ENCODE peak calls at places on chromosomes 11 and 22, in six cellular contexts. Z is transverse colon, N is PC-9, D is endodermal cell, K is Karpas-422, W is ovary. E is an unnamed sample.

GRCh38 chr22:43114958-43115357 is 4.4 kb downstream of the BIK start:
- DNase-seq in Z (peak), N (no peak), D (no peak), K (no peak), W (no peak), E (no peak)

GRCh38 chr11:75324740-75325139 is 26.7 kb downstream of the ARRB1 start:
- DNase-seq in Z (no peak), N (no peak), D (no peak), K (no peak), W (no peak), E (no peak)

GRCh38 chr22:50705219-50705691 is 32.6 kb downstream of the SHANK3 start:
- DNase-seq in Z (no peak), N (no peak), D (peak), K (no peak), W (peak), E (peak)

GRCh38 chr11:28619870-28620540 is 511.8 kb downstream of the METTL15 start:
- DNase-seq in Z (no peak), N (peak), D (no peak), K (no peak), W (no peak), E (no peak)

GRCh38 chr11:125971618-125972017 is 25.8 kb downstream of the VSIG10L2 start:
- DNase-seq in Z (no peak), N (no peak), D (no peak), K (no peak), W (no peak), E (no peak)

GRCh38 chr11:82927264-82927880 is 25.8 kb downstream of the DDIAS start:
- DNase-seq in Z (no peak), N (peak), D (no peak), K (peak), W (no peak), E (no peak)

GRCh38 chr11:113685650-113686349 is 20.3 kb downstream of the TMPRSS5 start:
- DNase-seq in Z (no peak), N (no peak), D (no peak), K (peak), W (no peak), E (no peak)

GRCh38 chr11:1896468-1896867 is 4.8 kb upstream of the PRR33 start:
- DNase-seq in Z (no peak), N (no peak), D (no peak), K (no peak), W (no peak), E (no peak)

GRCh38 chr22:46297151-46297819 is 615 bp downstream of the GTSE1 start:
- DNase-seq in Z (no peak), N (no peak), D (peak), K (peak), W (peak), E (no peak)

GRCh38 chr22:35023692-35024363 is 42.1 kb upstream of the ISX start:
- DNase-seq in Z (peak), N (peak), D (peak), K (peak), W (peak), E (peak)

GRCh38 chr11:67375320-67376021 is 2.1 kb upstream of the CLCF1 start:
- DNase-seq in Z (no peak), N (no peak), D (peak), K (no peak), W (no peak), E (no peak)

GRCh38 chr11:102110761-102111010 is 439 bp downstream of the YAP1 start:
- DNase-seq in Z (no peak), N (no peak), D (no peak), K (no peak), W (no peak), E (peak)

GRCh38 chr11:60874421-60875365 is 7.4 kb downstream of the ZP1 start:
- DNase-seq in Z (no peak), N (peak), D (peak), K (no peak), W (no peak), E (no peak)

GRCh38 chr11:3058753-3059664 is 1.8 kb upstream of the CARS1 start:
- DNase-seq in Z (no peak), N (peak), D (peak), K (no peak), W (no peak), E (no peak)

DNA sequence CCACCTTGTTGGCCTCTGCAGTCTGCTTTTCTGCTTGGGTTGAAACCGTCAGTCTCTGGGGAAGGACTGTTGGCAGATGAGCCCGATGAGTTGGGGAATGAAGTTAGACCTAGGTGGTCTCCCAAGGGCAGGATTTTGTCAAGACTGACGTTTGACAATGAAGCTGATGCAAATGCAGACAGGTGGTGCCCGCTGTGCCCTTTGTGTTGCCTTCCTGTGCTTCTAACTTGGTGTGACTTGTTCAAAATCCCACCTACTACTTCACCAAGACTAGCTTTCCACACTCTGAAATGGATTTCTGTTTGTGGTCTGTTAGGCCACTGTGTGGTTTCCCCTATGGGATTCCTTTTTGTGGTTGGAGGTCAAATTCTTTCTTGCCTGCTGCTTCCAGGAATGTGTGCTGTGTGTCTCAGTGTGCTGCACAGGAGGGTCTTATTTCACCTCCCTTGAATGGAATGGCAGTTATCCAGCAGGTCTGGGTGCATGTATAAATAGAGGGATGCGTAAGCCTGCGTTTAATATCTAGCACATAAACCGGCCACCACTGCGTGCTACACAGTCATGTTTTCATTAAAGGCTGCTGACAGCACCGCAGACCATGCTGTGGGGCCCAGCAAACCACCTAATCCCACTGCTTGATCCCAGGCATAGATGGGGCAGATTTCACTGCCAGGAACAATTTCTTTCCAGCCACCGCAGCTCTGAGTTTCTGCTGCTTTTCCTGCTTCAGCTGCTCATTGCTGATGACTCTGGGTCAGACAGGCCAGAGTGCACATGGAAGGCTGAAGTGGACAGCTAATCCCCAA is 44.8 kb downstream of the ADAMTS8 start:
- DNase-seq in Z (no peak), N (peak), D (peak), K (no peak), W (no peak), E (no peak)
- H3K27ac ChIP-seq in Z (no peak), N (no peak), D (peak), K (no peak), W (no peak), E (no peak)

GRCh38 chr11:117009905-117010605 is 88.2 kb downstream of the SIK3 start:
- DNase-seq in Z (no peak), N (no peak), D (peak), K (no peak), W (no peak), E (no peak)
- H3K27ac ChIP-seq in Z (no peak), N (no peak), D (no peak), K (no peak), W (no peak), E (peak)

GRCh38 chr11:96084610-96085348 is 160.9 kb upstream of the MTMR2 start:
- DNase-seq in Z (no peak), N (peak), D (no peak), K (no peak), W (no peak), E (no peak)

GRCh38 chr11:96079691-96080090 is 155.8 kb upstream of the MTMR2 start:
- DNase-seq in Z (no peak), N (no peak), D (no peak), K (no peak), W (no peak), E (no peak)

GRCh38 chr11:96081561-96081960 is 157.7 kb upstream of the MTMR2 start:
- DNase-seq in Z (no peak), N (no peak), D (no peak), K (no peak), W (no peak), E (no peak)

GRCh38 chr11:96082936-96083335 is 159.0 kb upstream of the MTMR2 start:
- DNase-seq in Z (no peak), N (no peak), D (no peak), K (no peak), W (no peak), E (no peak)

GRCh38 chr11:96082002-96082899 is 158.3 kb upstream of the MTMR2 start:
- DNase-seq in Z (no peak), N (no peak), D (peak), K (no peak), W (no peak), E (no peak)
- H3K27ac ChIP-seq in Z (no peak), N (peak), D (no peak), K (no peak), W (no peak), E (no peak)

GRCh38 chr11:87002918-87003317 is 34.8 kb upstream of the TMEM135 start:
- DNase-seq in Z (no peak), N (no peak), D (no peak), K (no peak), W (no peak), E (no peak)

GRCh38 chr11:87005569-87005921 is 32.2 kb upstream of the TMEM135 start:
- DNase-seq in Z (no peak), N (no peak), D (no peak), K (no peak), W (no peak), E (no peak)

GRCh38 chr11:86996953-86997570 is 40.7 kb upstream of the TMEM135 start:
- DNase-seq in Z (no peak), N (no peak), D (peak), K (no peak), W (no peak), E (no peak)

GRCh38 chr11:86999388-86999787 is 38.3 kb upstream of the TMEM135 start:
- DNase-seq in Z (no peak), N (no peak), D (peak), K (no peak), W (no peak), E (no peak)

DNA sequence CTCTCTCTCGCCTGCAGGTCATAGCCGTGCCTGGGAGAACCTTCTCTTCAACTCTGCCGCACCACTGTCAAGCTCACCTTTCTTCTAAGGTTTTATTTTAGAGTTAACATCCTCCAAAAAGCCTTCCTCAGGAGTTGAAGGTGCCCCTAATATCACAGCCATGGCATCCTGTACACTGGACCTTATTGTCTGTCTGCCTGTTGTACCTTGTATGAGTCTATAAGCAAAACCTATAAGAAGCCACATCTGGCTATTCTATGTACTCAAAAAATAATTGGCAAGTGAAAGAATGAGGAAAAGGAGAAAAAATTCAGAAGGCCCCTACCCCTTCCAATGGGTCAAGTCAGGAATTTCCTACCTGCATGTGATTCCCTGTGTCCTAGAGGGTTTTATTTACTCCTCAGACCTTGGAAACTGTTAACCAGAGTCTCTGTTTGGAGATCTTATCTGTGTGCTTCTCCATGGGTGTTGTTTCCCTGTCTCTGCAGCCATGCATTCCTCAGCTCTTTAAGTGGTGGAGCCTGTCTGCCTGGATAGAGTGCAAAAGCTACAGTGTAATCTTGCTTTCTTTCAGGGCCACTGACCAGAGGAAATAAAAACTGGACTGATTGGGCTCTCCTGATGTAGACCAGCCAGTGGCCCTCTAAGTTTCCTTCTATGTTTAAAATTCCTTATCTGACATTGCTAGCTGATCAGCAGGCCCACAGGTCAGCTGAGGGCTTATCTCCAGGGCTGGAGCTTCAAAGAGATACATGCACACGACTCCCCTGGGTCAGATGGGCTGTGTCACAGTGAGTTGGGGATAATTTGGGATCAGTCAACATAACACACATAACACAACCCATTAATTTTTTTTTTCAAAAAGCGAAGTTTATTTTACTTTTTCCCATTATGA is 37.6 kb upstream of the TMEM135 start:
- DNase-seq in Z (no peak), N (peak), D (peak), K (no peak), W (no peak), E (no peak)
- H3K27ac ChIP-seq in Z (no peak), N (peak), D (peak), K (no peak), W (no peak), E (no peak)

GRCh38 chr11:128492461-128492860 is 94.9 kb downstream of the ETS1 start:
- DNase-seq in Z (no peak), N (no peak), D (no peak), K (no peak), W (no peak), E (no peak)

GRCh38 chr11:128494418-128495332 is 92.7 kb downstream of the ETS1 start:
- DNase-seq in Z (no peak), N (no peak), D (no peak), K (no peak), W (no peak), E (no peak)

GRCh38 chr11:128493570-128493965 is 93.8 kb downstream of the ETS1 start:
- DNase-seq in Z (no peak), N (no peak), D (no peak), K (no peak), W (no peak), E (no peak)

GRCh38 chr11:128491195-128491936 is 96.0 kb downstream of the ETS1 start:
- DNase-seq in Z (no peak), N (no peak), D (no peak), K (no peak), W (no peak), E (no peak)

DNA sequence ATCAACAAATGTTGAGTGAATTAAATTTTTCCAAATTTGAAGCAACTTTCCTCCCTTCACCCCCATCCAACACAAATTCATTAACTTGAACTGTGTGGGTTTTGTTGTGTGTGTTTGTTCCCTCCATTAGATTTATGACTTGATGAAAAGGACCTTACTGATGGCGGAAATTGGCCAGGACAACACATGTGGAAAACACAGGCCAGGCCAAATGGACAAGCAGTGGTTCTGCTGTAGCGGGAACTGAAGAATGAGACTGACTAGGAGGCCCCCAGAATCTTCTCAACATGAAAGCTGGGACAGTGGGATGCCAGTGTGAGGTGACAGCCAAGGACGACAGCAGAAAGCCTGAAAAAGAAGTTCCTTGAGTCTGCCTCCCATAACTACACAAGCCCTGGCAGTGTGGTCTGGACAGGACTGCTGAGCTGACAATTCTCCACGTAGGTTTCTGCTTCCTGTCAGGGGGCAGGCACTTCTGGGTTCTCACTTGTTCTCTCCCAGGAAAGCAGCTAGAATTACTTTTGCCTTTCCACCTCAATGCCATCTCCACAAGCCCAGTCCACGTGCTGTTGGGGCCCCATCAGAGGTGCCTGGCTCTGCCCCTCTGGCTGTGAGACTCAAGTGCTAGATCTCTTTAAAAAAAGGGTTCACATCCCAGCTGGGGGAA is 94.3 kb downstream of the ETS1 start:
- DNase-seq in Z (no peak), N (no peak), D (no peak), K (no peak), W (no peak), E (no peak)
- H3K27ac ChIP-seq in Z (peak), N (no peak), D (no peak), K (peak), W (no peak), E (no peak)

GRCh38 chr22:41431656-41432055 is 14.9 kb downstream of the TOB2 start:
- DNase-seq in Z (no peak), N (no peak), D (no peak), K (no peak), W (no peak), E (no peak)

GRCh38 chr22:41435560-41435959 is 11.0 kb downstream of the TOB2 start:
- DNase-seq in Z (no peak), N (no peak), D (peak), K (no peak), W (no peak), E (no peak)

GRCh38 chr22:41436322-41437113 is 10.1 kb downstream of the TOB2 start:
- DNase-seq in Z (no peak), N (no peak), D (no peak), K (no peak), W (no peak), E (no peak)

GRCh38 chr22:41442240-41442792 is 4.3 kb downstream of the TOB2 start:
- DNase-seq in Z (no peak), N (no peak), D (no peak), K (no peak), W (no peak), E (no peak)

DNA sequence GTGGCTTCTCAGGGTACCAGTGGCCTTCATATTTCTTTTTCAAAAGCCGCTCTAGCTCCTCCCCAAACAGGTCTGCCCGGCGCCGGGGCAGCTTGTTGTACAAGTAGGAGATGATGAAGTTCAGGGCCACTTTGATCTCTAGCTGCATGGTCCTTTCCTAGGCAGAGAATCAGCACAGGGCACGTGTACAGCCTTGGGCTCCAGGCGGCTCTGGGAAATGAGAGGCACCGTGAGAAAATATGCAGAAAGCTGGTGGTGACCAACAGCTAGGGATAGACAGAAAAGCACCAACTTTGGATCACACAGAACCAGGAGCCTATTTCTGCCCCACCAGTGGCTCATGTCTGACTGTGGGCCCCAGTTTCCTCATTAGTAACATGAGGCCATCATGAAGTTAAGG is 9.4 kb downstream of the TOB2 start:
- DNase-seq in Z (no peak), N (no peak), D (no peak), K (no peak), W (no peak), E (no peak)
- H3K27ac ChIP-seq in Z (no peak), N (no peak), D (no peak), K (no peak), W (no peak), E (no peak)

GRCh38 chr22:37294747-37295146 is 12.4 kb downstream of the CYTH4 start:
- DNase-seq in Z (no peak), N (no peak), D (no peak), K (no peak), W (no peak), E (no peak)
- H3K27ac ChIP-seq in Z (no peak), N (no peak), D (no peak), K (no peak), W (no peak), E (no peak)

E was measured in substantia nigra.